ENCODE peak calls at places on chromosomes 12 and 14, in four cellular contexts. X, C, H and V are unnamed samples.

GRCh38 chr12:6852651-6853354 is 853 bp downstream of the USP5 start:
- DNase-seq in X (no peak), C (no peak), H (peak; percentile 62), V (peak; percentile 35)

GRCh38 chr14:92635031-92635430 is 113.4 kb downstream of the LGMN start:
- DNase-seq in X (no peak), C (no peak), H (no peak), V (no peak)

GRCh38 chr14:78405071-78405856 is 235.1 kb downstream of the NRXN3 start:
- DNase-seq in X (no peak), C (no peak), H (no peak), V (no peak)

GRCh38 chr12:38761636-38762342 is 143.6 kb downstream of the CPNE8 start:
- DNase-seq in X (no peak), C (no peak), H (no peak), V (no peak)

GRCh38 chr12:47190271-47190750 is 110.6 kb upstream of the AMIGO2 start:
- DNase-seq in X (no peak), C (no peak), H (no peak), V (no peak)

GRCh38 chr14:100375273-100375962 is 52.3 kb downstream of the SLC25A47 start:
- DNase-seq in X (peak; percentile 49), C (peak; percentile 76), H (peak; percentile 83), V (peak; percentile 20)

GRCh38 chr12:124630791-124631313 is 63.4 kb upstream of the NCOR2 start:
- DNase-seq in X (peak; percentile 34), C (no peak), H (no peak), V (no peak)

GRCh38 chr12:103877934-103878510 is 37.0 kb upstream of the NT5DC3 start:
- DNase-seq in X (peak; percentile 7), C (peak; percentile 49), H (peak; percentile 72), V (peak; percentile 64)

GRCh38 chr14:86961106-86961716 is 1031.8 kb downstream of the GALC start:
- DNase-seq in X (no peak), C (no peak), H (peak; percentile 5), V (peak; percentile 9)

GRCh38 chr12:13307143-13307831 is 110.8 kb downstream of the EMP1 start:
- DNase-seq in X (no peak), C (no peak), H (no peak), V (no peak)

GRCh38 chr12:15984097-15984800 is 73.1 kb downstream of the DERA start:
- DNase-seq in X (no peak), C (no peak), H (no peak), V (no peak)

GRCh38 chr12:122641976-122642375 is 61.2 kb downstream of the HCAR2 start:
- DNase-seq in X (no peak), C (no peak), H (no peak), V (no peak)

GRCh38 chr12:122867701-122868461 is 28.0 kb downstream of the VPS37B start:
- DNase-seq in X (no peak), C (no peak), H (peak; percentile 53), V (peak; percentile 71)

GRCh38 chr14:22567437-22567836 is 21.6 kb downstream of the DAD1 start:
- DNase-seq in X (no peak), C (no peak), H (no peak), V (no peak)

GRCh38 chr14:77375164-77375950 is 1.5 kb downstream of the TMED8 start:
- DNase-seq in X (no peak), C (no peak), H (no peak), V (no peak)

GRCh38 chr12:4997939-4998338 is 45.7 kb upstream of the KCNA5 start:
- DNase-seq in X (no peak), C (no peak), H (no peak), V (no peak)

GRCh38 chr12:82756303-82756702 is 69.6 kb downstream of the TMTC2 start:
- DNase-seq in X (no peak), C (no peak), H (no peak), V (no peak)

GRCh38 chr12:131044760-131045381 is 91.2 kb downstream of the ADGRD1 start:
- DNase-seq in X (no peak), C (no peak), H (no peak), V (no peak)

GRCh38 chr14:103137721-103138482 is 14.6 kb downstream of the TNFAIP2 start:
- DNase-seq in X (no peak), C (no peak), H (no peak), V (no peak)

GRCh38 chr12:108668532-108668931 is 34.8 kb upstream of the SELPLG start:
- DNase-seq in X (no peak), C (no peak), H (no peak), V (no peak)

GRCh38 chr14:66174453-66174891 is 311.7 kb upstream of the CCDC196 start:
- DNase-seq in X (no peak), C (no peak), H (no peak), V (no peak)

GRCh38 chr12:31321565-31322228 is 4.3 kb downstream of the SINHCAF start:
- DNase-seq in X (no peak), C (no peak), H (no peak), V (no peak)

GRCh38 chr12:117501470-117501869 is 140.0 kb upstream of the NOS1 start:
- DNase-seq in X (no peak), C (no peak), H (no peak), V (peak; percentile 17)

GRCh38 chr12:105409881-105410471 is 79.5 kb downstream of the C12orf75 start:
- DNase-seq in X (no peak), C (no peak), H (no peak), V (no peak)

GRCh38 chr12:43742106-43742505 is 16.5 kb downstream of the PUS7L start:
- DNase-seq in X (no peak), C (no peak), H (no peak), V (no peak)

GRCh38 chr12:27015730-27016076 is 1.5 kb upstream of the TM7SF3 start:
- DNase-seq in X (no peak), C (no peak), H (peak; percentile 13), V (no peak)

GRCh38 chr14:57470909-57471308 is 22.7 kb downstream of the CCDC198 start:
- DNase-seq in X (no peak), C (no peak), H (no peak), V (no peak)

GRCh38 chr12:24948816-24949722 is at the start of gene BCAT1:
- DNase-seq in X (peak; percentile 57), C (no peak), H (peak; percentile 82), V (peak; percentile 61)

DNA sequence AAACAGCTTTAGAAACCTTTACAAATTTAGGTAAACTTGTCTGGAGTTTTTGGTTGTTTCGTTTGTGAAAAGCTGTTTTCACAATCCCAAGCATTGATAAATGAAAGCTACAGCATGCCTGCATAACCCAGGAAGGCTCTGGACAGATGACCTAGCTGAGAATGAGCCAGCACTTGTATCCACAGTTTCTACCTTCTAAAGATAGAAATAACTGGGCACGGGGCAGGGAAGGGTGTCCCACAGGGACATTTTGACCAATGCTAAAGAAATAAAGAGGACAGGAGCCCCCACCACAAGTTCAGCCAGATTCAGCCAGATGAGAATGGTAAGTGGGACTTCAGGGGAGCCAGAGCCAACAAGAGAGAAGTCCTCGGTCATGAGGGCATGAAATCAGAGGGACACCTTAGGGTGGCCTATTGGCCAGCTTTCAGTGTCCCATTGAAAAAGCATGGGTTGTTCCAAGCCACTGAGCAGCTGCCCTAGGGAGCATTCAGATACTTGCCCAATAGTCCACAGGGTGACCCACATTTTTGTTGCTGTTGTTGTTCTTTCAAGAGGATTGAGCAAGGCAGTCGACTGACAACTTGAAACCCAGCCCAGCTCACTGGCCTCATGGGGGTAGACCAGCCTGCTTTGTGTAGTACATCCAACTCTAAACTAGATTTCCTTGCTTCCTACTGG is 140.3 kb upstream of the NUDT4 start:
- DNase-seq in X (no peak), C (no peak), H (no peak), V (peak; percentile 13)
- TF ChIP-seq HDAC6 in X (no peak), C (no peak), H (no peak), V (no peak)

GRCh38 chr14:95895720-95896119 is 19.1 kb downstream of the TUNAR start:
- DNase-seq in X (peak; percentile 34), C (no peak), H (peak; percentile 29), V (peak; percentile 18)

GRCh38 chr14:95887351-95887750 is 10.7 kb downstream of the TUNAR start:
- DNase-seq in X (no peak), C (no peak), H (no peak), V (no peak)

GRCh38 chr14:95889236-95889979 is 12.8 kb downstream of the TUNAR start:
- DNase-seq in X (no peak), C (peak; percentile 5), H (no peak), V (no peak)

GRCh38 chr14:95892142-95892541 is 15.5 kb downstream of the TUNAR start:
- DNase-seq in X (no peak), C (no peak), H (no peak), V (no peak)

GRCh38 chr14:95891742-95892141 is 15.1 kb downstream of the TUNAR start:
- DNase-seq in X (no peak), C (no peak), H (no peak), V (no peak)
- TF ChIP-seq USF2 in X (no peak), C (no peak), H (no peak), V (no peak)

GRCh38 chr12:28240853-28241252 is 50.6 kb downstream of the CCDC91 start:
- DNase-seq in X (no peak), C (no peak), H (no peak), V (no peak)

GRCh38 chr12:28242129-28242887 is 52.1 kb downstream of the CCDC91 start:
- DNase-seq in X (no peak), C (no peak), H (peak; percentile 43), V (no peak)

GRCh38 chr12:28239918-28240317 is 49.7 kb downstream of the CCDC91 start:
- DNase-seq in X (no peak), C (no peak), H (no peak), V (no peak)

GRCh38 chr12:28247806-28248205 is 57.5 kb downstream of the CCDC91 start:
- DNase-seq in X (no peak), C (no peak), H (no peak), V (no peak)

DNA sequence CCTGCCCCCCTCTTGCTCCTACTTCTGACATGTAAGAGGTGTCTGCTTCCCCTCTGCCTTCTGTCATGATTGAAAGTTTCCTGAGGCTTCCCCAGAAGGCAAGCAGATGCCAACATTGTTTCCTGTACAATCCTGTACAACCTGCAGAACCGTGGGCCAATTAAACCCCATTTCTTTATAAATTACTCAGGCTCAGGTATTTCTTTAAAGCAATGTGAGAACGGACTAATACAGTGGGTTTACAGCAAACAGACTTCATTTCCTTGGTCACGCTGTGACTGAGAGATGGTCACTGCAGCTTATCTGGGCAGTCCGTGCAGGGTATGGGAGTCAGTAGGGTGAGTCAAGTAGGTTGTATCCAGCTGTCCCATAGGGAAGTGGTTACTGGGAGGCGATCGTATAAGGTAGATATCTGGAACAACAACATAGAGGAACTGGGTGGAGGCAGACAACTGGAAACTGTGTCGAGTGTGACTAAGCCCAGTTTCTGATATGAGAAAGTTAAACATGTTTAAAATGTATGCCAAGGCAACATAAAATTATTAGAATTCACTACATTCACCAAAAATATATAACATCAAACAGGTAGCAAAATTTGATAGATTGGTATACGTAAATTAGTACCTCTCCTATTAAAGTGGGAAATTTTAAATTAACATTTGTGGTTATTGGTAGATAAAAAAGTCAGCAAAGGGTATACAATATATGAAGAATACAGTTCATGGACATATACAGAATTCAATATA is 52.8 kb downstream of the CCDC91 start:
- DNase-seq in X (no peak), C (no peak), H (peak; percentile 79), V (no peak)
- TF ChIP-seq HDAC6 in X (no peak), C (no peak), H (no peak), V (no peak)

GRCh38 chr12:96416033-96416790 is 16.0 kb upstream of the CDK17 start:
- DNase-seq in X (no peak), C (no peak), H (no peak), V (peak; percentile 21)

GRCh38 chr12:96422192-96422591 is 22.0 kb upstream of the CDK17 start:
- DNase-seq in X (no peak), C (no peak), H (no peak), V (no peak)

GRCh38 chr12:96419576-96420254 is 19.5 kb upstream of the CDK17 start:
- DNase-seq in X (no peak), C (peak; percentile 35), H (no peak), V (no peak)

GRCh38 chr12:96421014-96421413 is 20.8 kb upstream of the CDK17 start:
- DNase-seq in X (no peak), C (no peak), H (no peak), V (no peak)

GRCh38 chr12:96420255-96420930 is 20.2 kb upstream of the CDK17 start:
- DNase-seq in X (no peak), C (no peak), H (no peak), V (no peak)
- TF ChIP-seq USF2 in X (no peak), C (no peak), H (no peak), V (no peak)